ENCODE peak calls at places on chromosomes 16 and 17, in eight cellular contexts. A, X, P, J, Y, K, L and Q are unnamed samples.

GRCh38 chr17:36593651-36594316 is 2.1 kb downstream of the DHRS11 start:
- ATAC-seq in A (no peak), X (no peak), P (no peak), J (no peak), Y (no peak), K (no peak), L (no peak), Q (no peak)

GRCh38 chr16:89297870-89298545 is 80.5 kb downstream of the ZNF778 start:
- ATAC-seq in A (no peak), X (no peak), P (no peak), J (no peak), Y (no peak), K (no peak), L (peak; percentile 26), Q (no peak)

GRCh38 chr17:82775033-82775823 is 23.4 kb downstream of the TBCD start:
- ATAC-seq in A (no peak), X (peak; percentile 83), P (peak; percentile 85), J (peak; percentile 63), Y (peak; percentile 69), K (peak; percentile 97), L (peak; percentile 85), Q (peak; percentile 66)

GRCh38 chr16:77788196-77789084 is at the start of gene VAT1L:
- ATAC-seq in A (peak; percentile 47), X (peak; percentile 46), P (no peak), J (no peak), Y (peak; percentile 74), K (peak; percentile 86), L (peak; percentile 82), Q (peak; percentile 53)

GRCh38 chr16:84633622-84634021 is 14.7 kb upstream of the KLHL36 start:
- ATAC-seq in A (no peak), X (no peak), P (no peak), J (peak; percentile 64), Y (peak; percentile 53), K (peak; percentile 18), L (peak; percentile 9), Q (peak; percentile 79)

GRCh38 chr16:57871457-57871856 is 69.2 kb upstream of the KIFC3 start:
- ATAC-seq in A (no peak), X (no peak), P (no peak), J (no peak), Y (no peak), K (no peak), L (no peak), Q (no peak)

GRCh38 chr16:70809392-70810060 is 8.6 kb upstream of the VAC14 start:
- ATAC-seq in A (peak; percentile 91), X (no peak), P (no peak), J (no peak), Y (no peak), K (no peak), L (no peak), Q (no peak)

GRCh38 chr16:72224260-72224768 is 52.4 kb upstream of the PMFBP1 start:
- ATAC-seq in A (no peak), X (no peak), P (no peak), J (no peak), Y (no peak), K (no peak), L (peak; percentile 89), Q (no peak)

GRCh38 chr16:66226762-66227161 is 139.7 kb upstream of the CDH5 start:
- ATAC-seq in A (no peak), X (no peak), P (no peak), J (no peak), Y (no peak), K (no peak), L (no peak), Q (no peak)

GRCh38 chr16:3101841-3102470 is 2.9 kb upstream of the ZSCAN10 start:
- ATAC-seq in A (no peak), X (no peak), P (no peak), J (no peak), Y (no peak), K (peak; percentile 23), L (no peak), Q (no peak)

GRCh38 chr16:80120899-80121521 is 419.8 kb upstream of the DYNLRB2 start:
- ATAC-seq in A (no peak), X (no peak), P (no peak), J (no peak), Y (no peak), K (no peak), L (no peak), Q (no peak)

GRCh38 chr17:75124819-75125162 is 6.8 kb downstream of the NT5C start:
- ATAC-seq in A (no peak), X (peak; percentile 29), P (peak; percentile 33), J (no peak), Y (peak; percentile 54), K (no peak), L (peak; percentile 20), Q (no peak)

GRCh38 chr16:53958481-53958880 is 254.5 kb downstream of the FTO start:
- ATAC-seq in A (no peak), X (no peak), P (no peak), J (no peak), Y (no peak), K (no peak), L (no peak), Q (no peak)

GRCh38 chr16:48462146-48462740 is 77.0 kb upstream of the SIAH1 start:
- ATAC-seq in A (no peak), X (no peak), P (peak; percentile 66), J (no peak), Y (no peak), K (no peak), L (no peak), Q (no peak)

GRCh38 chr17:68705331-68706166 is 104.4 kb upstream of the FAM20A start:
- ATAC-seq in A (no peak), X (no peak), P (no peak), J (no peak), Y (no peak), K (no peak), L (no peak), Q (peak; percentile 63)

GRCh38 chr17:80769516-80769915 is 222.1 kb upstream of the CHMP6 start:
- ATAC-seq in A (no peak), X (no peak), P (no peak), J (no peak), Y (no peak), K (no peak), L (no peak), Q (no peak)

GRCh38 chr17:29451338-29451737 is 61.2 kb downstream of the TAOK1 start:
- ATAC-seq in A (no peak), X (no peak), P (no peak), J (no peak), Y (no peak), K (no peak), L (no peak), Q (no peak)

GRCh38 chr17:81436294-81436849 is 41.1 kb downstream of the BAHCC1 start:
- ATAC-seq in A (no peak), X (no peak), P (peak; percentile 49), J (no peak), Y (peak; percentile 15), K (peak; percentile 3), L (no peak), Q (peak; percentile 52)

GRCh38 chr17:54196751-54197150 is 374.0 kb downstream of the KIF2B start:
- ATAC-seq in A (no peak), X (no peak), P (no peak), J (no peak), Y (no peak), K (no peak), L (no peak), Q (no peak)

GRCh38 chr17:50835563-50836231 is at the start of gene WFIKKN2:
- ATAC-seq in A (no peak), X (no peak), P (peak; percentile 38), J (no peak), Y (peak; percentile 59), K (peak; percentile 19), L (peak; percentile 18), Q (no peak)

GRCh38 chr16:81457326-81458133 is 12.9 kb downstream of the CMIP start:
- ATAC-seq in A (peak; percentile 56), X (peak; percentile 62), P (peak; percentile 63), J (no peak), Y (peak; percentile 88), K (peak; percentile 31), L (peak; percentile 58), Q (peak; percentile 64)

GRCh38 chr17:17972952-17973254 is 241 bp downstream of the DRC3 start:
- ATAC-seq in A (no peak), X (no peak), P (peak; percentile 1), J (no peak), Y (no peak), K (no peak), L (no peak), Q (no peak)

GRCh38 chr16:88669986-88670385 is 7.1 kb upstream of the MVD start:
- ATAC-seq in A (no peak), X (no peak), P (no peak), J (no peak), Y (no peak), K (no peak), L (no peak), Q (no peak)

DNA sequence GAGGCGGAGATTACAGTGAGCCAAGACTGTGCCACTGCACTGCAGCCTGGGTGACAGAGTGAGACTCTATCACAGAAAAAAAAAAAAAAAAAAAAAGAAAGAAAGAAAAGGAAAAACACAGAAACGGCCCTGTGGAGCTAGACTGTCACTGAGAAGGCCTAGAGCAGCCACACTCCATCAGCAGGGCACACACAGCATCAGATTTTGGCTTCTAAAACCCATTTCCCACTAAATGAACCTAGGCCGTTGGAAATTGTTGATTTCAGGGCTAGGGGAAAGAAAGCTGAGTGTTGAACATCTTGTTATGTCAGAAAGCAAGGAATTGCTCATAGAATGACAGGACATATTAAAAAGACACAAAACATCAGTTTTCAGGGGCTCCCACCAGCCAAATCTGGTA is 48.9 kb downstream of the ZCCHC14 start:
- ATAC-seq in A (no peak), X (no peak), P (no peak), J (no peak), Y (no peak), K (no peak), L (no peak), Q (no peak)
- TF ChIP-seq POLR2AphosphoS5 in A (no peak), X (no peak), P (no peak), J (no peak), Y (no peak), K (no peak), L (no peak), Q (no peak)

GRCh38 chr17:38702166-38702899 is 2.7 kb upstream of the MLLT6 start:
- ATAC-seq in A (peak; percentile 38), X (peak; percentile 59), P (peak; percentile 73), J (peak; percentile 75), Y (peak; percentile 68), K (peak; percentile 51), L (peak; percentile 47), Q (peak; percentile 81)
- TF ChIP-seq POLR2AphosphoS5 in A (peak; percentile 74), X (peak; percentile 89), P (peak; percentile 59), J (peak; percentile 74), Y (peak; percentile 75), K (no peak), L (peak; percentile 83), Q (peak; percentile 85)

DNA sequence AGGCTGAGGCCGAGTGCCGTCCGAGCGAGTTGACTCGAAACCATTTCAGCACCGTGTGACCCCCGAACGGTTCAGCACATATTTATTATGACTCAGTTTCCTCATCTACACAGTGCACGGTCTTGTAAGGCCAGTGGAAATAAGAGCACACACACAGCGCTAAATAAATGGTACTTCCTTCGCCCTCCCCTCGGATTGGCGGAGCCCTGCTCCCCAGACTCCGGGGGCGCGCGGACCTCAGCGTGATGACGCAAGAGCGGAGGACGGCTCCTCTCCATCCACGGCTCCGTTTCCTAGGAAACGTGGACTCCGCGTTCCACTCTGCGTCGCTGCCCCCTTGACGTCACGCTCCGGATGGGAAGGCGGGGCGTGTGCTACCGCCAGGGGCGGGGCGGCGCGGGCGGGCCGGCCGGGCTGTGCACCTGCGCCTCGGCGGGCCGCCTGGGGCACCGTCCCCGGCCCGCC is at the start of gene PARD6A:
- ATAC-seq in A (peak; percentile 84), X (peak; percentile 82), P (peak; percentile 92), J (peak; percentile 89), Y (peak; percentile 89), K (peak; percentile 58), L (peak; percentile 67), Q (peak; percentile 93)
- TF ChIP-seq POLR2AphosphoS5 in A (no peak), X (no peak), P (no peak), J (peak; percentile 49), Y (no peak), K (peak; percentile 43), L (no peak), Q (no peak)

GRCh38 chr17:40564195-40564882 is 933 bp downstream of the CCR7 start:
- ATAC-seq in A (no peak), X (no peak), P (no peak), J (no peak), Y (no peak), K (no peak), L (no peak), Q (no peak)
- TF ChIP-seq POLR2AphosphoS5 in A (no peak), X (no peak), P (no peak), J (no peak), Y (no peak), K (no peak), L (no peak), Q (no peak)